ENCODE peak calls at places on chromosomes 6 and 20, in nine cellular contexts. One of them, this sample, is unnamed.

GRCh38 chr20:47117789-47118188 is 223.1 kb downstream of the EYA2 start:
- DNase-seq in esophagus squamous epithelium: no peak
- DNase-seq in bronchial epithelial cell: no peak
- DNase-seq in BE2C: no peak
- DNase-seq in neural crest cell: no peak
- DNase-seq in Calu3: no peak
- DNase-seq in astrocyte: no peak
- DNase-seq in fibroblast of pulmonary artery: no peak
- DNase-seq in A549: no peak
- DNase-seq in this sample: no peak

GRCh38 chr6:126143650-126144260 is 157.4 kb downstream of the TRMT11 start:
- DNase-seq in esophagus squamous epithelium: no peak
- DNase-seq in bronchial epithelial cell: no peak
- DNase-seq in BE2C: no peak
- DNase-seq in neural crest cell: no peak
- DNase-seq in Calu3: no peak
- DNase-seq in astrocyte: peak; percentile 53
- DNase-seq in fibroblast of pulmonary artery: peak; percentile 20
- DNase-seq in A549: no peak
- DNase-seq in this sample: no peak

GRCh38 chr6:75935473-75935793 is 137.0 kb downstream of the IMPG1 start:
- DNase-seq in esophagus squamous epithelium: no peak
- DNase-seq in bronchial epithelial cell: no peak
- DNase-seq in BE2C: no peak
- DNase-seq in neural crest cell: no peak
- DNase-seq in Calu3: no peak
- DNase-seq in astrocyte: no peak
- DNase-seq in fibroblast of pulmonary artery: no peak
- DNase-seq in A549: no peak
- DNase-seq in this sample: no peak

GRCh38 chr6:165183496-165184140 is 125.8 kb downstream of the C6orf118 start:
- DNase-seq in esophagus squamous epithelium: no peak
- DNase-seq in bronchial epithelial cell: no peak
- DNase-seq in BE2C: no peak
- DNase-seq in neural crest cell: no peak
- DNase-seq in Calu3: no peak
- DNase-seq in astrocyte: no peak
- DNase-seq in fibroblast of pulmonary artery: no peak
- DNase-seq in A549: no peak
- DNase-seq in this sample: no peak

GRCh38 chr6:7257521-7258230 is 55.3 kb downstream of the SSR1 start:
- DNase-seq in esophagus squamous epithelium: no peak
- DNase-seq in bronchial epithelial cell: no peak
- DNase-seq in BE2C: no peak
- DNase-seq in neural crest cell: no peak
- DNase-seq in Calu3: no peak
- DNase-seq in astrocyte: no peak
- DNase-seq in fibroblast of pulmonary artery: no peak
- DNase-seq in A549: no peak
- DNase-seq in this sample: no peak

GRCh38 chr6:77926198-77926752 is 273.4 kb downstream of the MEI4 start:
- DNase-seq in esophagus squamous epithelium: no peak
- DNase-seq in bronchial epithelial cell: peak; percentile 16
- DNase-seq in BE2C: no peak
- DNase-seq in neural crest cell: no peak
- DNase-seq in Calu3: no peak
- DNase-seq in astrocyte: no peak
- DNase-seq in fibroblast of pulmonary artery: no peak
- DNase-seq in A549: no peak
- DNase-seq in this sample: no peak

GRCh38 chr20:34709836-34710567 is 5.9 kb downstream of the TP53INP2 start:
- DNase-seq in esophagus squamous epithelium: no peak
- DNase-seq in bronchial epithelial cell: peak; percentile 24
- DNase-seq in BE2C: peak; percentile 91
- DNase-seq in neural crest cell: peak; percentile 36
- DNase-seq in Calu3: peak; percentile 67
- DNase-seq in astrocyte: peak; percentile 47
- DNase-seq in fibroblast of pulmonary artery: no peak
- DNase-seq in A549: no peak
- DNase-seq in this sample: peak; percentile 14

GRCh38 chr6:14146459-14147096 is 29.0 kb downstream of the CD83 start:
- DNase-seq in esophagus squamous epithelium: no peak
- DNase-seq in bronchial epithelial cell: no peak
- DNase-seq in BE2C: no peak
- DNase-seq in neural crest cell: no peak
- DNase-seq in Calu3: no peak
- DNase-seq in astrocyte: no peak
- DNase-seq in fibroblast of pulmonary artery: no peak
- DNase-seq in A549: no peak
- DNase-seq in this sample: no peak

GRCh38 chr6:148416309-148416965 is 73.8 kb downstream of the SASH1 start:
- DNase-seq in esophagus squamous epithelium: no peak
- DNase-seq in bronchial epithelial cell: no peak
- DNase-seq in BE2C: no peak
- DNase-seq in neural crest cell: no peak
- DNase-seq in Calu3: no peak
- DNase-seq in astrocyte: no peak
- DNase-seq in fibroblast of pulmonary artery: no peak
- DNase-seq in A549: no peak
- DNase-seq in this sample: no peak

GRCh38 chr6:170232186-170233002 is 58.5 kb downstream of the DLL1 start:
- DNase-seq in esophagus squamous epithelium: no peak
- DNase-seq in bronchial epithelial cell: peak; percentile 51
- DNase-seq in BE2C: no peak
- DNase-seq in neural crest cell: no peak
- DNase-seq in Calu3: no peak
- DNase-seq in astrocyte: peak; percentile 25
- DNase-seq in fibroblast of pulmonary artery: peak; percentile 13
- DNase-seq in A549: no peak
- DNase-seq in this sample: peak; percentile 6

GRCh38 chr20:36268501-36269342 is 32.4 kb downstream of the AAR2 start:
- DNase-seq in esophagus squamous epithelium: no peak
- DNase-seq in bronchial epithelial cell: no peak
- DNase-seq in BE2C: no peak
- DNase-seq in neural crest cell: no peak
- DNase-seq in Calu3: no peak
- DNase-seq in astrocyte: no peak
- DNase-seq in fibroblast of pulmonary artery: no peak
- DNase-seq in A549: no peak
- DNase-seq in this sample: no peak

GRCh38 chr20:38316341-38316740 is 12.4 kb downstream of the BPI start:
- DNase-seq in esophagus squamous epithelium: no peak
- DNase-seq in bronchial epithelial cell: no peak
- DNase-seq in BE2C: no peak
- DNase-seq in neural crest cell: no peak
- DNase-seq in Calu3: no peak
- DNase-seq in astrocyte: no peak
- DNase-seq in fibroblast of pulmonary artery: no peak
- DNase-seq in A549: no peak
- DNase-seq in this sample: no peak

GRCh38 chr20:38317422-38317821 is 13.5 kb downstream of the BPI start:
- DNase-seq in esophagus squamous epithelium: no peak
- DNase-seq in bronchial epithelial cell: no peak
- DNase-seq in BE2C: no peak
- DNase-seq in neural crest cell: no peak
- DNase-seq in Calu3: no peak
- DNase-seq in astrocyte: no peak
- DNase-seq in fibroblast of pulmonary artery: no peak
- DNase-seq in A549: no peak
- DNase-seq in this sample: no peak

GRCh38 chr20:38311100-38311499 is 7.1 kb downstream of the BPI start:
- DNase-seq in esophagus squamous epithelium: no peak
- DNase-seq in bronchial epithelial cell: no peak
- DNase-seq in BE2C: no peak
- DNase-seq in neural crest cell: no peak
- DNase-seq in Calu3: no peak
- DNase-seq in astrocyte: no peak
- DNase-seq in fibroblast of pulmonary artery: no peak
- DNase-seq in A549: no peak
- DNase-seq in this sample: no peak

GRCh38 chr20:38313676-38314075 is 9.7 kb downstream of the BPI start:
- DNase-seq in esophagus squamous epithelium: no peak
- DNase-seq in bronchial epithelial cell: no peak
- DNase-seq in BE2C: no peak
- DNase-seq in neural crest cell: no peak
- DNase-seq in Calu3: no peak
- DNase-seq in astrocyte: no peak
- DNase-seq in fibroblast of pulmonary artery: no peak
- DNase-seq in A549: no peak
- DNase-seq in this sample: no peak

DNA sequence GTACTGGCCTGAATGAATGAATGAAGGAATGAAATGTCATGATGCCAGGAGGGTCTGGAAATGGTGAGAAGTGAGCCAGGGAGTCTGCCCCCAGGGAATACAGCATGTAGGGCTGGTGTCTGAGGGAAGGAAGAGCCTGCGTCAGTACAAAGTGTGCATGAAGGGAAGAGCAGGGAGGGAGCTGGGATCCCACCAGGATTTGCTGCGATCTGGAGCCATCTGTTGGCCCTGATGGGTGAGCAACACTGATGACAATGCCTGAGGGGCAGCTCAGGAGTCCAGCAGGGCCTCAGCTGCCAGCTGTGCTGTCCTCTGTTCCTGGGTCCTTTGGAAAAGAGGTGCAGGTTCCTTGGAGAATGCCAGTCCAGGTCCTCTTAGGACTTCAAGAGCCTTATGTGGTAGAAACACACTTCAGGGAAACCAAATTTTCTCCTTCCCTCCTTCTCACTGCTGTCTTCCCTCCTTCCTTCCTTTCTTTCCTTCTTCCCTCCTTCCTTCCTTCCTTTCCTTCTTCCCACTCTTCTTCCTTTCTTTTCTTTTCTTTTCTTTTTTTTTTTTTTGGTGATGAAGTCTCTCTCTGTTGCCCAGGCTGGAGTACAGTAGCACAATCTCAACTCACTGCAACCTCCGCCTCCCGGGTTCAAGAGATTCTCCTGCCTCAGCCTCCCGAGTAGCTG is 11.5 kb downstream of the BPI start:
- DNase-seq in esophagus squamous epithelium: no peak
- DNase-seq in bronchial epithelial cell: no peak
- DNase-seq in BE2C: peak; percentile 18
- DNase-seq in neural crest cell: no peak
- DNase-seq in Calu3: no peak
- DNase-seq in astrocyte: no peak
- DNase-seq in fibroblast of pulmonary artery: peak; percentile 45
- DNase-seq in A549: peak; percentile 14
- DNase-seq in this sample: peak; percentile 35
- TF ChIP-seq CTCF in esophagus squamous epithelium: no peak
- TF ChIP-seq CTCF in bronchial epithelial cell: no peak
- TF ChIP-seq CTCF in BE2C: peak; percentile 28
- TF ChIP-seq CTCF in neural crest cell: no peak
- TF ChIP-seq CTCF in Calu3: no peak
- TF ChIP-seq CTCF in astrocyte: no peak
- TF ChIP-seq CTCF in fibroblast of pulmonary artery: peak; percentile 25
- TF ChIP-seq CTCF in A549: no peak
- TF ChIP-seq CTCF in this sample: peak; percentile 40

DNA sequence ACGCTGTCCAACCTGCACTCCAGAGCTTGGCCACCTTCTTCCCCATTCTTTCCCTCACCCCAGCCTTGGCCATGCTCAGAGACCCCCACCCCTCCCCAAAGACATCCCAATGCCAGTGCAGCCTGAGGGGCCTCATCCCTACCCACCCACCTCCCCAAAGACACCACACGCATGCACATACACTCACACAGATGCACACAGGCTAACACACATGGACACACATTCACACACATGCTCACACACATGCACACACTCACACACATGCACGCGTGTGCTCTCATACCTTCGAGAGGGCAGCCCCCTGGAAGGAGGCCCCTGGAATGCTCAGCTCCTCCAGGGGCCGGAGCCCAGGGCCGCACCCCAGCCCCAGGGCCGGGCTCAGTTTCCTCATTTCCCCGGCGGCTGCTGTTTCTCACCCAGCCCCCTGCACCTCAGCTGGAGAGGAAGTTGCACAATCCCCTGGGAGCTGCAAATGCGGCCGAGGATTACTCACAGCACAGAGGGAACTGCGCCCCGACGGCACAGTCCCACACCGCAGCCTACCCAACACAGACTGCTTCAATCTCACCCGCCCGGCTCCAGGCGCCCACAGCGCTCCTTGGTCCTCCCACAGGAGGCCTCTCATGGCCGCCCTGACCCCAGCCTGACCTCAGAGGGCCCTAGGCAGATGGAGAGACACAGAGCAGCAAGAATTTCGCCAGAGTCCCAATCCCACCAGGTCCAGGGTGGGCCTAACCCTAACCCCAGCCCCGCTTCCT is 12.1 kb downstream of the TFEB start:
- DNase-seq in esophagus squamous epithelium: peak; percentile 61
- DNase-seq in bronchial epithelial cell: peak; percentile 83
- DNase-seq in BE2C: peak; percentile 70
- DNase-seq in neural crest cell: no peak
- DNase-seq in Calu3: peak; percentile 84
- DNase-seq in astrocyte: peak; percentile 82
- DNase-seq in fibroblast of pulmonary artery: peak; percentile 95
- DNase-seq in A549: peak; percentile 63
- DNase-seq in this sample: peak; percentile 83
- TF ChIP-seq CTCF in esophagus squamous epithelium: no peak
- TF ChIP-seq CTCF in bronchial epithelial cell: peak; percentile 10
- TF ChIP-seq CTCF in BE2C: no peak
- TF ChIP-seq CTCF in neural crest cell: no peak
- TF ChIP-seq CTCF in Calu3: no peak
- TF ChIP-seq CTCF in astrocyte: no peak
- TF ChIP-seq CTCF in fibroblast of pulmonary artery: peak; percentile 2
- TF ChIP-seq CTCF in A549: no peak
- TF ChIP-seq CTCF in this sample: no peak

DNA sequence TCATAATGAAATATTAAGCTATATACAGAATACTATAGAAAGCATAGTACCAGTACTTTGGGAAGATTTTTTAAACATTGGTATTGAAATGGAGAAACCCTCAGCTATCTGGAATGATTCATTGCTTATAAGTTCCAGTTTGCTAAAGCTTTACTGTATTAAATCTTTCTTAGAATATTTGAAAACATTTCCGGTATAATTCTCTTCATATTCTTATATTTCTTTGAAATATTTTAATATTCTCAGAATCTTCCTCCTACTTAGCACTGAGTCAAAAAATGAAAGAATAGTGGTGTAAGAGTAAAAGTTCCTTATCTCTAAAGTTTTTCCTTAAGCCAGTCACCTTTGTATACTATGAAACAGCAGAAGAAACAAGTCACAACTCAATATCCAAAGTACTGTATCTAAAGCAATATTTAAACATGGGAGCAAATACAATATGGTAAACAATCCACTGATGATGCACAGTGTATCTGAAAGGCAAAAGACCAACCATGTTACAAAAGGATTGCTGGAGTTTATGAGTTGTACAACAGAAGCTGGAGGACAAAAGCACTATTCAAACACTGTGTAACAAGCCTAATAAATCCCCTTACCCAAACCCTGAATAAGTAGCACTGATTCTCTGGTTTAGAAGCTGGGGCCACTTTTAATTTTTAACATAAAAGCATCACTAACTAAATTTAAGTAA is 102.1 kb downstream of the PRDM1 start:
- DNase-seq in esophagus squamous epithelium: no peak
- DNase-seq in bronchial epithelial cell: no peak
- DNase-seq in BE2C: no peak
- DNase-seq in neural crest cell: no peak
- DNase-seq in Calu3: no peak
- DNase-seq in astrocyte: no peak
- DNase-seq in fibroblast of pulmonary artery: no peak
- DNase-seq in A549: peak; percentile 11
- DNase-seq in this sample: no peak
- TF ChIP-seq CTCF in esophagus squamous epithelium: no peak
- TF ChIP-seq CTCF in bronchial epithelial cell: no peak
- TF ChIP-seq CTCF in BE2C: no peak
- TF ChIP-seq CTCF in neural crest cell: no peak
- TF ChIP-seq CTCF in Calu3: no peak
- TF ChIP-seq CTCF in astrocyte: no peak
- TF ChIP-seq CTCF in fibroblast of pulmonary artery: no peak
- TF ChIP-seq CTCF in A549: no peak
- TF ChIP-seq CTCF in this sample: no peak

GRCh38 chr6:91276315-91276714 is 689.4 kb upstream of the MAP3K7 start:
- DNase-seq in esophagus squamous epithelium: no peak
- DNase-seq in bronchial epithelial cell: peak; percentile 4
- DNase-seq in BE2C: no peak
- DNase-seq in neural crest cell: no peak
- DNase-seq in Calu3: no peak
- DNase-seq in astrocyte: peak; percentile 20
- DNase-seq in fibroblast of pulmonary artery: no peak
- DNase-seq in A549: peak; percentile 9
- DNase-seq in this sample: no peak
- TF ChIP-seq CTCF in esophagus squamous epithelium: no peak
- TF ChIP-seq CTCF in bronchial epithelial cell: peak; percentile 18
- TF ChIP-seq CTCF in BE2C: peak; percentile 68
- TF ChIP-seq CTCF in neural crest cell: peak; percentile 68
- TF ChIP-seq CTCF in Calu3: no peak
- TF ChIP-seq CTCF in astrocyte: peak; percentile 29
- TF ChIP-seq CTCF in fibroblast of pulmonary artery: peak; percentile 9
- TF ChIP-seq CTCF in A549: no peak
- TF ChIP-seq CTCF in this sample: no peak

This sample was measured in HFFc6.